ENCODE peak calls at places on chromosomes 13 and 19, in five cellular contexts. Q, W, L, H and Y are unnamed samples.

GRCh38 chr13:32409561-32410440 is 18.1 kb downstream of the N4BP2L1 start:
- DNase-seq in Q (no peak), W (no peak), L (no peak), H (no peak), Y (peak)

GRCh38 chr13:99178636-99179035 is 22.0 kb upstream of the UBAC2 start:
- DNase-seq in Q (no peak), W (no peak), L (no peak), H (no peak), Y (no peak)

GRCh38 chr13:63274772-63275171 is 1859.1 kb upstream of the PCDH20 start:
- DNase-seq in Q (no peak), W (no peak), L (no peak), H (no peak), Y (no peak)

GRCh38 chr13:98313023-98313937 is 136.2 kb upstream of the RNF113B start:
- DNase-seq in Q (no peak), W (no peak), L (no peak), H (peak), Y (no peak)

GRCh38 chr13:52926971-52927370 is 78.5 kb upstream of the PCDH8 start:
- DNase-seq in Q (no peak), W (no peak), L (no peak), H (no peak), Y (no peak)

GRCh38 chr19:55481148-55482127 is 3.5 kb upstream of the NAT14 start:
- DNase-seq in Q (no peak), W (no peak), L (no peak), H (no peak), Y (no peak)

GRCh38 chr13:113655358-113656014 is 2.5 kb downstream of the ATP4B start:
- DNase-seq in Q (no peak), W (no peak), L (no peak), H (no peak), Y (no peak)

GRCh38 chr13:90640976-90641375 is 706.5 kb upstream of the MIR17HG start:
- DNase-seq in Q (no peak), W (no peak), L (no peak), H (no peak), Y (no peak)

GRCh38 chr13:110651726-110652230 is 36.4 kb downstream of the NAXD start:
- DNase-seq in Q (no peak), W (no peak), L (no peak), H (no peak), Y (no peak)

GRCh38 chr13:110200276-110200675 is 106.7 kb downstream of the COL4A1 start:
- DNase-seq in Q (no peak), W (no peak), L (no peak), H (no peak), Y (no peak)

GRCh38 chr13:113082198-113083021 is 23.2 kb upstream of the F7 start:
- DNase-seq in Q (no peak), W (no peak), L (no peak), H (no peak), Y (no peak)

GRCh38 chr19:23378948-23379347 is 16.3 kb downstream of the ZNF91 start:
- DNase-seq in Q (no peak), W (no peak), L (no peak), H (no peak), Y (no peak)

DNA sequence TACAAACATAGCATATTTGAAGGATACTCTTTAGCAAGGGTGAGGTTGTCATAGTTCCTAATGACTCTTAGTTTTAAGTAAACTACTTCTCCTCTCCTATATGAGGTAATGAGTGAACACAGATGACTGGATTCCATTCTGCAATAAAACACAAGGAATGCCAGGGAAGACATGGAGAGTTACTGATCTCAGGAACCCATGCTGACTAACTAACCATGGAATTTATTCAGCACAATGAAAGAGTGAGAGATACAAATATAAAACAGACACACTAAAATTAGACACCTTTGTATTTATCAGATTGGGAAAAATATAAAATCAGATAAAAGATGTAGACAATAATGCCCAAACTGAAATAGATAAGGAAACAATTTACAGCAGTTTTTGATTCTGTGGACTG is 1525.9 kb upstream of the SLC10A2 start:
- DNase-seq in Q (no peak), W (no peak), L (no peak), H (no peak), Y (no peak)
- TF ChIP-seq JUNB in Q (no peak), W (no peak), L (no peak), H (no peak), Y (no peak)

GRCh38 chr13:28819046-28819747 is 942 bp upstream of the MTUS2 start:
- DNase-seq in Q (peak), W (peak), L (no peak), H (no peak), Y (peak)

GRCh38 chr13:28822161-28822560 is 2.0 kb downstream of the MTUS2 start:
- DNase-seq in Q (no peak), W (no peak), L (no peak), H (no peak), Y (no peak)

GRCh38 chr13:28822801-28823200 is 2.7 kb downstream of the MTUS2 start:
- DNase-seq in Q (no peak), W (no peak), L (no peak), H (no peak), Y (no peak)

GRCh38 chr13:28819748-28820098 is 416 bp upstream of the MTUS2 start:
- DNase-seq in Q (peak), W (peak), L (no peak), H (peak), Y (peak)

DNA sequence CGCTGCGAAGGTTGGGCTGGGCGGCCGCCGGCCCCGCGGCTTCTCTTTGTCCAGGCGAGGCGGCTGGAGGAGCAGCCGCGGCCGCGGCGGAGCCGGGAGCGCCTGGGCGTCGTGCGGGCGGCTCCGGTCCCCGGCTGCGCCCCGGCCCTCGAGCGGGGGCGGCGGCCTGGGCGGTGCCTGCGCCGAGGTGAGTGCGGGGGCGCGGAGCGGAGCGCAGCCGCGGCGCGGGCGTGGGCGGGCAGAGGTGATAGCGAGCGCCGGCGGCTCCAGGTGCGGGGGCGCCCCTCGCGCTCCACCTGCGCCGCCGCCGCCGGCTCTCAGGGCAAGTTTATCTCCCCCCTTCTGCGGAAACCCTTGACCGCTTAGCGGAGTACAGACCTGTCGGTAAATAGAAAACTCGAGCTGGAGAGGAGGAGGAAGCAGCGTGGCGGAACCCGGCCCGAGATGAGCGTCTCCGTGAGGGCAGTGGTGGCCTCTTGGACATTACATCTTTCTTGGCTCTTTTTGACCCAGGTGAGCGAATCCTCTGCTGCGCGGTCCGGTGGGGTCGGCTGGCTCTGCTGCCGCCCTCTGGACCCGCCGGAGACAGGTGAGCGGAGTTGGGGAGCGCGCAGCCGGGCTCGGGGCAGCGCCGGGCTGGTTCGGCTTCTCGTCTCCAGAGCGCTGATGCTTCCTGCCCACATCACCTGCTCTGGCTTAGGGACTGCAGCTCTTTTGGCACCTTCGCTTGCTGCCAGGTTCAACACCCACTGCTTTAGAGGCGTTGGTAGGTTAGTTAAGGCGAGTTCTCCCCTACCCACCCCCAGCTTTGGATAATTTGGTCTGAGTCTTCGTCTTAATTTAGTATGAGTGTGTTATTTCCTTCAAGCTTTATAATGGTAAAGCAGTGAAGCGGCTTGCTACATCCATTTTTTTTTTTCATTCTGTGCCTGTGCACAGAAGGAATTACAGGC is at the start of gene MTUS2:
- DNase-seq in Q (no peak), W (peak), L (no peak), H (no peak), Y (peak)
- H3K4me3 ChIP-seq in Q (peak), W (peak), L (no peak), H (peak), Y (peak)

GRCh38 chr19:42424712-42425131 is 2.5 kb downstream of the LIPE start:
- DNase-seq in Q (no peak), W (no peak), L (no peak), H (peak), Y (peak)
- TF ChIP-seq JUNB in Q (no peak), W (no peak), L (no peak), H (no peak), Y (no peak)

GRCh38 chr19:16457195-16457953 is 14.4 kb downstream of the EPS15L1 start:
- DNase-seq in Q (no peak), W (peak), L (no peak), H (peak), Y (peak)
- H3K4me3 ChIP-seq in Q (no peak), W (no peak), L (peak), H (peak), Y (peak)

GRCh38 chr13:79581870-79582315 is 100.9 kb downstream of the NDFIP2 start:
- DNase-seq in Q (no peak), W (no peak), L (no peak), H (no peak), Y (no peak)
- TF ChIP-seq JUNB in Q (no peak), W (no peak), L (no peak), H (no peak), Y (no peak)

GRCh38 chr19:48741222-48741999 is 1.0 kb upstream of the RASIP1 start:
- DNase-seq in Q (peak), W (peak), L (no peak), H (no peak), Y (peak)
- H3K4me3 ChIP-seq in Q (no peak), W (peak), L (no peak), H (no peak), Y (peak)

GRCh38 chr13:34640931-34641330 is 301.1 kb upstream of the NBEA start:
- DNase-seq in Q (no peak), W (no peak), L (no peak), H (no peak), Y (no peak)

GRCh38 chr13:34640179-34640929 is 301.7 kb upstream of the NBEA start:
- DNase-seq in Q (no peak), W (no peak), L (no peak), H (no peak), Y (no peak)

GRCh38 chr13:34634443-34634842 is 307.6 kb upstream of the NBEA start:
- DNase-seq in Q (no peak), W (no peak), L (no peak), H (no peak), Y (no peak)

DNA sequence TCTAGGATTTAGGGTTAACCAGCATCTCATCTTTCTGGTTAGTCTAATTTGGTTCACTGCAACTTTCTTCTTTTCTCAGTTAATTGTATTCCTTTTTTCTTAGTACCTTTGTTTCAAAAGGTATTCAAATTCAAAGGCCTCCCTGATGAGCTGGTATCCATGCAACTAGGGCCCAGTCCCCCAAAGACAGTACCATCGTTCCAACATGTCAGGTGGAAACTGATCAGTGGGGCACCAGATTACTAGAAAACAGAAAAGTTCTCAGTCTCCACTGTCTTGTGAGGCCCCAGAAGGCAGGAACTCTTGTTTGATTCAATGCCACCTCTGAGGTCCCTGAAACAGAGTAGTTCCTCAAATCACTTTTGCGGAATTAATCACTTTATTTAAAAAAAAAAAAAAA is 303.2 kb upstream of the NBEA start:
- DNase-seq in Q (no peak), W (no peak), L (no peak), H (no peak), Y (peak)
- TF ChIP-seq JUNB in Q (no peak), W (no peak), L (no peak), H (no peak), Y (no peak)

DNA sequence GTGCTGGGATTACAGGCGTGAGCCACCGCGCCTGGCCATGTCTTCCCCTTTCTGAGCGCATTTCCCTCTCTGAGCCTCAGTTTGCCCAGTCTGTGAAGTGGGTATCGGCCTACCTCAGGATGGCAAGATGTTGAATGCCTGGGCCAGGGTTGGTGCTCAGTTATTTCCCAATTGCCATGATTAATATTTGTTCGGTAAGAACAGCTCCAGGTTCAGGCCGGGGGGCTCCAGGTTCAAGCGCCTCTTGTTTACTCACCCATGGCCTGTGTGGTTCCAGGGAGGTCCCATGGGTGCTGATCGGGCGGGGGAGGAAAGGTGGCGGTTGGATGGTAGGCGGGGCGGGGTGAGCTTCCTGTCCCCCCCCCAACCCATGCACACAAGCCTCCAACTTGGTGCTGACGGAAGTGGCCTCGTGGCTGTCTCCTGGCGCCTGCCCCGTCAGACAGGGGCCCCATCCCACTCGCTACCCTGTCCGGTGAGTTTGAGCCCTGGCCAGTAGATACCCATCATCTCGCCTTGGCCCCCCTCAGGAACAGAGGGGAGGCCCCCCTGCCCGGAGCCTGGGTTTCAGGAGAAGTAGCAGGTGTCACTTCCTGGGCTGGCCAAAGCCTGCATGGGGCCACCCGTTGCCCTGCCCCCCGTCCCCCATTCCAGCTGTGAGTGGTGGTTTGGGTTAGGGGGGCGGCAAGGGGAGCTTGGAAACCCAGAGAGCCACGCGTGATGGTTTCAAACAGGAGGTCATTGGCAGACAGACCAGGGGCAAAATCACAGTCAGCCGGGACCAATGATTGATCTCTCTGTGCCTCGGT is at the start of gene FCHO1:
- DNase-seq in Q (no peak), W (peak), L (peak), H (peak), Y (no peak)
- H3K4me3 ChIP-seq in Q (no peak), W (peak), L (peak), H (peak), Y (no peak)

DNA sequence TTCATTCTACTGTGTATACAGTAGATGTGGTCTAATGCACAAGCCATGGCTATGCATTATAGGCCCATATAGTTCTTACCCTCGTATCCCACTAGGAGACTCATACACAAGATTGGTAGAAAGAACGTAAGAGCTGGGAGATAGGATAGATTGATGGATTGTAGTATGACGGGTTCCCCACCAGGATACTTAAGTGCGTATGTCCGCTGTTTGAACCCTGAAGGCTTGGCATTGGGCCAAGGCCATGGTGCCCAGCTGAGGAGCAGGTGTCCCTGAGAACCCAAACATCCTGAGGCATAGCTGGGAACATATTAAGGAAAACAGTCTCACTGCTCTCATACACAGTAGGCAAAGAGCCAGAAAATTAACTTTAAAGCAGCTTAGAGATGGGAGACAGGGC is 617.5 kb upstream of the KLF12 start:
- DNase-seq in Q (no peak), W (no peak), L (no peak), H (no peak), Y (no peak)
- TF ChIP-seq JUNB in Q (no peak), W (no peak), L (no peak), H (no peak), Y (no peak)